ENCODE peak calls at places on chromosomes 3 and 15, in four cellular contexts. C, U, Q and O are unnamed samples.

GRCh38 chr15:97091093-97091492 is 760.6 kb downstream of the NR2F2 start:
- DNase-seq in Q (no peak), U (no peak), C (no peak), O (no peak)

GRCh38 chr3:190699784-190700183 is 162.7 kb downstream of the GMNC start:
- DNase-seq in U (no peak), C (no peak), Q (no peak), O (no peak)

GRCh38 chr3:82143661-82144405 is 382.4 kb upstream of the GBE1 start:
- DNase-seq in U (no peak), Q (no peak), C (no peak), O (no peak)

GRCh38 chr3:71930056-71930991 is 145.4 kb upstream of the PROK2 start:
- DNase-seq in Q (peak; percentile 14), C (no peak), U (peak; percentile 33), O (peak; percentile 55)

GRCh38 chr3:57877116-57877515 is 121.0 kb downstream of the SLMAP start:
- DNase-seq in U (no peak), C (no peak), Q (no peak), O (no peak)

GRCh38 chr3:99509224-99509623 is 129.2 kb upstream of the COL8A1 start:
- DNase-seq in Q (no peak), C (no peak), U (no peak), O (no peak)

GRCh38 chr3:194185225-194185624 is 49.3 kb downstream of the HES1 start:
- DNase-seq in C (no peak), U (no peak), Q (no peak), O (no peak)

GRCh38 chr3:20574746-20575145 is 388.7 kb upstream of the SGO1 start:
- DNase-seq in U (no peak), C (no peak), Q (no peak), O (no peak)

GRCh38 chr15:71945012-71945411 is 134.7 kb downstream of the NR2E3 start:
- DNase-seq in C (no peak), Q (no peak), U (no peak), O (no peak)

GRCh38 chr3:159123877-159124276 is 322.0 kb downstream of the MFSD1 start:
- DNase-seq in C (no peak), Q (no peak), U (no peak), O (no peak)

GRCh38 chr3:129235310-129235917 is 14.0 kb upstream of the COPG1 start:
- DNase-seq in C (no peak), Q (no peak), U (no peak), O (no peak)

GRCh38 chr3:176663819-176664218 is 533.5 kb downstream of the TBL1XR1 start:
- DNase-seq in Q (peak; percentile 36), C (no peak), U (no peak), O (peak; percentile 29)

GRCh38 chr3:59862686-59863085 is 812.9 kb upstream of the CFAP20DC start:
- DNase-seq in Q (no peak), U (no peak), C (no peak), O (no peak)

GRCh38 chr15:23422946-23423708 is 23.9 kb downstream of the GOLGA6L2 start:
- DNase-seq in C (no peak), U (no peak), Q (peak; percentile 78), O (no peak)

GRCh38 chr3:38620236-38620635 is 29.3 kb downstream of the SCN5A start:
- DNase-seq in C (no peak), U (no peak), Q (no peak), O (no peak)

GRCh38 chr3:20043398-20043797 is 3.2 kb downstream of the KAT2B start:
- DNase-seq in C (no peak), Q (no peak), U (no peak), O (no peak)

GRCh38 chr3:48949376-48949717 is 30.7 kb downstream of the ARIH2 start:
- DNase-seq in C (no peak), U (no peak), Q (no peak), O (no peak)

GRCh38 chr15:62972814-62973213 is 69.7 kb upstream of the TPM1 start:
- DNase-seq in U (no peak), Q (no peak), C (no peak), O (no peak)

GRCh38 chr3:112653881-112654300 is 12.9 kb upstream of the CCDC80 start:
- DNase-seq in U (no peak), Q (no peak), C (no peak), O (no peak)

GRCh38 chr3:16059700-16060357 is 114.7 kb upstream of the GALNT15 start:
- DNase-seq in C (no peak), U (no peak), Q (no peak), O (no peak)

GRCh38 chr3:55885721-55886120 is 398.6 kb upstream of the WNT5A start:
- DNase-seq in U (no peak), Q (no peak), C (no peak), O (no peak)

GRCh38 chr3:111151438-111151837 is 79.8 kb downstream of the NECTIN3 start:
- DNase-seq in U (no peak), C (no peak), Q (peak; percentile 27), O (no peak)

GRCh38 chr3:136819784-136820640 is 1.1 kb downstream of the SLC35G2 start:
- DNase-seq in C (no peak), U (peak; percentile 33), Q (peak; percentile 34), O (peak; percentile 52)

GRCh38 chr3:17213102-17213501 is 328.3 kb downstream of the PLCL2 start:
- DNase-seq in U (no peak), C (no peak), Q (peak; percentile 55), O (no peak)

GRCh38 chr3:150094150-150094932 is 123.6 kb upstream of the PFN2 start:
- DNase-seq in C (no peak), U (no peak), Q (no peak), O (no peak)

GRCh38 chr15:40498418-40498817 is 27.6 kb downstream of the CHST14 start:
- DNase-seq in Q (no peak), C (no peak), U (no peak), O (no peak)

GRCh38 chr3:28859897-28860296 is 421.0 kb upstream of the RBMS3 start:
- DNase-seq in C (no peak), Q (no peak), U (no peak), O (no peak)

GRCh38 chr3:13301295-13301987 is 118.7 kb downstream of the NUP210 start:
- DNase-seq in C (peak; percentile 74), Q (peak; percentile 65), U (no peak), O (no peak)

GRCh38 chr15:80234883-80235282 is 17.1 kb downstream of the CTXND1 start:
- DNase-seq in C (peak; percentile 31), Q (no peak), U (peak; percentile 33), O (no peak)

GRCh38 chr3:45026038-45026437 is at the start of gene CLEC3B:
- DNase-seq in C (no peak), Q (no peak), U (no peak), O (no peak)

GRCh38 chr3:9862391-9863235 is 17.4 kb downstream of the CIDEC start:
- DNase-seq in C (no peak), U (peak; percentile 70), Q (peak; percentile 74), O (peak; percentile 53)

GRCh38 chr3:109050591-109051167 is 67.3 kb downstream of the MORC1 start:
- DNase-seq in C (peak; percentile 2), Q (peak; percentile 3), U (no peak), O (peak; percentile 20)

GRCh38 chr3:134998855-134999254 is 203.8 kb downstream of the EPHB1 start:
- DNase-seq in U (no peak), C (no peak), Q (no peak), O (no peak)

GRCh38 chr15:58731756-58732535 is 17.6 kb downstream of the ADAM10 start:
- DNase-seq in C (no peak), Q (no peak), U (no peak), O (no peak)

GRCh38 chr15:74610302-74610951 is 5.2 kb upstream of the CLK3 start:
- DNase-seq in Q (no peak), C (no peak), U (no peak), O (peak; percentile 85)

DNA sequence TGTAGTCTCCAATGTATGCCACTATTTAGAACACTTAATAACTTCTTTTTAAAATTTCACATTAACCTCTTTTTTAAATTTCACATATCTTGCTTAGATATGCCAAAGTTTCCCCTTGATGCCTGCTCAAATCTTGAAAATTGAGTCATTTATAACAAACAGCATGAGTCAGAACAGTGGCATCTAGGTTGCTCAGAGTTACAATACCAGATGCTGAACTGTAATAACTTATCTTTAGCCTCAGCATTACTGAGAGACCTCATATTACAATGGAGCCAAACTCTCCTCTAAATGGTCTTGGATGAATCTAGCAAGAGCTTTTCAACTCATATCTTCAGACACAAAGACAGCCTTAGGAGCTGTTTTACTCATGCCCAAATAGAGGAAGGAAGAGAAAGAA is 439.3 kb upstream of the ARPP21 start:
- DNase-seq in Q (no peak), U (no peak), C (no peak), O (no peak)
- TF ChIP-seq TAF1 in Q (no peak), U (no peak), C (no peak), O (no peak)

DNA sequence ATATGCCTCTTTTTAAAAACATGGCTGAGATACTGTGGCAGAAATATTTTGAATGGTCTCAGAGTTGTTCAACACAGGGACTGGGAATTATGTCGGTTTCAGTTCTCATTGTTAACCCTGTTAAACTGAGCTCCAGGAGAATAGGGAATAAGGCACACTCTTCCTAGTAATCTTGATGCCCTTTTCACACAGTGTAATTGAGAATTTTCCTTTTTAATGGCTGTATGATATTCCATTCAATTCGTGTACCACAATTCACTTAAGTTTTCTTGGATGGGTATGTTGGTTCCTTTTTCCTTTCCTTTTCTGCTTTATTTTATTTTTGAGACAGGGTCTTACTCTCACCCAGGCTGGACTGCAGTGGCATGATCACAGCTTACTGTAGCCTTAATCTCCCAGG is 33.7 kb upstream of the BCL2L10 start:
- DNase-seq in U (no peak), C (no peak), Q (no peak), O (no peak)
- TF ChIP-seq TAF1 in U (no peak), C (no peak), Q (no peak), O (no peak)

GRCh38 chr3:40989141-40990061 is 209.9 kb upstream of the CTNNB1 start:
- DNase-seq in C (no peak), U (no peak), Q (no peak), O (no peak)
- TF ChIP-seq TAF1 in C (no peak), U (no peak), Q (no peak), O (no peak)

GRCh38 chr3:152785051-152785450 is 49.9 kb upstream of the P2RY1 start:
- DNase-seq in C (no peak), Q (no peak), U (no peak), O (no peak)

GRCh38 chr3:152778001-152778400 is 56.9 kb upstream of the P2RY1 start:
- DNase-seq in U (no peak), Q (no peak), C (no peak), O (no peak)

GRCh38 chr3:152780553-152780952 is 54.4 kb upstream of the P2RY1 start:
- DNase-seq in C (no peak), U (no peak), Q (no peak), O (no peak)

GRCh38 chr3:152779649-152780048 is 55.3 kb upstream of the P2RY1 start:
- DNase-seq in C (no peak), Q (no peak), U (no peak), O (no peak)
- TF ChIP-seq TAF1 in C (no peak), Q (no peak), U (no peak), O (no peak)

DNA sequence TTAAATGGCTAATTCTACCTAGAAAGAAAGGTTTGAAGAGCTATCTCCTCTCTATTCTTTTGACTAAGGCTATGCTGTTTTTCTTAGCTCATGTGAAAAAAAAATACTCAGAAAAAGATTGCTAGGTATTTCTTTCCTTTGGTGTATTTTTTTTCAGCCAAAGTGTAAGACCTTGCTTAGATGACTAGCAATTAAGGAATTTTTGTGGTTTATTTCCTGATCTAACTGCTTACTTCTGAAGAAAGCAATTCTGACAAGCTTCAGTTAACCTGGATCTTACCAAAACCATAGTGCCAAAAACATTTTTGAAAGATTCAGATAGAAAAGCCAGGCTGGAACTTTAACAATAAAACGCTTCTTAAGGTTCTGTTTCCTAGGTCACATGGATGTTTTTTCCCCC is 315.6 kb downstream of the SOX2 start:
- DNase-seq in C (no peak), U (no peak), Q (no peak), O (no peak)
- TF ChIP-seq TAF1 in C (no peak), U (no peak), Q (no peak), O (no peak)